ENCODE peak calls at places on chromosomes 12 and 14, in six cellular contexts. B is T-helper 22 cell, C is RKO, Q is SW 1271, D is mesenchymal stem cell, W is cardiac fibroblast. X is an unnamed sample.

GRCh38 chr14:101593411-101594181 is 32.3 kb downstream of the DIO3 start:
- DNase-seq in W (no peak), D (no peak), B (no peak), C (no peak), Q (no peak), X (no peak)

GRCh38 chr12:8035440-8036010 is 3.0 kb downstream of the FOXJ2 start:
- DNase-seq in Q (no peak), W (no peak), D (peak), B (no peak), C (no peak), X (no peak)

GRCh38 chr14:81435048-81435577 is 35.0 kb upstream of the STON2 start:
- DNase-seq in D (no peak), W (no peak), Q (no peak), B (no peak), C (no peak), X (no peak)

GRCh38 chr12:103053089-103053488 is 95.6 kb downstream of the ASCL1 start:
- DNase-seq in W (no peak), C (no peak), Q (no peak), B (no peak), D (no peak), X (no peak)

GRCh38 chr12:70576341-70577282 is 60.6 kb downstream of the PTPRB start:
- DNase-seq in B (no peak), W (peak), D (peak), C (peak), Q (peak), X (peak)

GRCh38 chr12:92466391-92467305 is 236.1 kb upstream of the PLEKHG7 start:
- DNase-seq in C (no peak), W (no peak), B (no peak), D (peak), Q (no peak), X (no peak)

GRCh38 chr12:57101892-57102695 is 9.1 kb downstream of the STAT6 start:
- DNase-seq in D (peak), Q (no peak), B (no peak), C (no peak), W (no peak), X (no peak)

GRCh38 chr14:50668852-50669194 is 717 bp upstream of the SAV1 start:
- DNase-seq in Q (no peak), W (no peak), D (no peak), B (no peak), C (no peak), X (no peak)

GRCh38 chr14:55540847-55541773 is 38.9 kb upstream of the KTN1 start:
- DNase-seq in C (no peak), D (peak), B (no peak), Q (no peak), W (no peak), X (no peak)

GRCh38 chr12:57243521-57244305 is 7.3 kb downstream of the STAC3 start:
- DNase-seq in W (peak), D (peak), Q (no peak), B (peak), C (peak), X (peak)

GRCh38 chr12:5442251-5443006 is 10.5 kb downstream of the NTF3 start:
- DNase-seq in B (no peak), W (peak), C (peak), Q (peak), D (peak), X (peak)